ENCODE peak calls at places on chromosomes 3 and 15, in four cellular contexts. One of them, this sample, is unnamed.

GRCh38 chr3:145017959-145018358 is 1046.3 kb downstream of the DIPK2A start:
- DNase-seq in nephron progenitor cell: no peak
- DNase-seq in CD8-positive, alpha-beta T cell: no peak
- DNase-seq in uterus: no peak
- DNase-seq in this sample: peak

GRCh38 chr15:43253431-43254403 is 13.0 kb downstream of the TGM5 start:
- DNase-seq in nephron progenitor cell: no peak
- DNase-seq in CD8-positive, alpha-beta T cell: no peak
- DNase-seq in uterus: no peak
- DNase-seq in this sample: peak

GRCh38 chr15:78182821-78183220 is 33.7 kb downstream of the IDH3A start:
- DNase-seq in nephron progenitor cell: no peak
- DNase-seq in CD8-positive, alpha-beta T cell: no peak
- DNase-seq in uterus: no peak
- DNase-seq in this sample: no peak

GRCh38 chr3:184601576-184602405 is 40.2 kb downstream of the EPHB3 start:
- DNase-seq in nephron progenitor cell: peak
- DNase-seq in CD8-positive, alpha-beta T cell: no peak
- DNase-seq in uterus: no peak
- DNase-seq in this sample: no peak

GRCh38 chr3:50350213-50350526 is 405 bp downstream of the NPRL2 start:
- DNase-seq in nephron progenitor cell: no peak
- DNase-seq in CD8-positive, alpha-beta T cell: no peak
- DNase-seq in uterus: no peak
- DNase-seq in this sample: no peak

GRCh38 chr3:128787256-128788253 is 61.6 kb downstream of the RAB7A start:
- DNase-seq in nephron progenitor cell: peak
- DNase-seq in CD8-positive, alpha-beta T cell: peak
- DNase-seq in uterus: no peak
- DNase-seq in this sample: no peak

GRCh38 chr3:74129056-74129455 is 485.4 kb downstream of the CNTN3 start:
- DNase-seq in nephron progenitor cell: no peak
- DNase-seq in CD8-positive, alpha-beta T cell: no peak
- DNase-seq in uterus: no peak
- DNase-seq in this sample: no peak

GRCh38 chr15:56654624-56655023 is 78.7 kb downstream of the ZNF280D start:
- DNase-seq in nephron progenitor cell: no peak
- DNase-seq in CD8-positive, alpha-beta T cell: no peak
- DNase-seq in uterus: no peak
- DNase-seq in this sample: no peak

GRCh38 chr15:37072181-37072580 is 28.2 kb downstream of the MEIS2 start:
- DNase-seq in nephron progenitor cell: no peak
- DNase-seq in CD8-positive, alpha-beta T cell: no peak
- DNase-seq in uterus: no peak
- DNase-seq in this sample: no peak

GRCh38 chr3:156341831-156342416 is 213.0 kb downstream of the SSR3 start:
- DNase-seq in nephron progenitor cell: no peak
- DNase-seq in CD8-positive, alpha-beta T cell: no peak
- DNase-seq in uterus: no peak
- DNase-seq in this sample: no peak

This sample was measured in astrocyte of the cerebellum.